ENCODE peak calls at places on chromosomes 12 and 14, in nine cellular contexts. O is GM20000, A is astrocyte, J is B cell, W is endothelial cell, I is AG10803, F is mucosa of descending colon, U is cardiac muscle cell, N is A549. B is an unnamed sample.

GRCh38 chr14:76998777-76999366 is 29.6 kb downstream of the IRF2BPL start:
- DNase-seq in O (no peak), A (no peak), J (no peak), W (no peak), I (no peak), F (peak; percentile 43), U (no peak), N (no peak), B (no peak)

GRCh38 chr14:73264080-73264895 is 27.0 kb downstream of the PAPLN start:
- DNase-seq in O (no peak), A (no peak), J (peak; percentile 13), W (no peak), I (no peak), F (peak; percentile 16), U (no peak), N (no peak), B (no peak)

GRCh38 chr14:35416108-35416750 is 11.7 kb upstream of the NFKBIA start:
- DNase-seq in O (peak; percentile 45), A (no peak), J (no peak), W (no peak), I (no peak), F (no peak), U (no peak), N (no peak), B (no peak)

GRCh38 chr14:103382375-103382774 is 2.8 kb upstream of the MARK3 start:
- DNase-seq in O (no peak), A (peak; percentile 71), J (no peak), W (no peak), I (peak; percentile 82), F (no peak), U (peak; percentile 93), N (no peak), B (no peak)

GRCh38 chr14:96094656-96095055 is 55.5 kb downstream of the C14orf132 start:
- DNase-seq in O (no peak), A (no peak), J (no peak), W (no peak), I (no peak), F (no peak), U (no peak), N (no peak), B (no peak)

GRCh38 chr14:68011629-68012028 is 192.1 kb downstream of the RAD51B start:
- DNase-seq in O (no peak), A (peak; percentile 95), J (no peak), W (no peak), I (peak; percentile 56), F (no peak), U (peak; percentile 69), N (no peak), B (no peak)

GRCh38 chr14:54786816-54787215 is 115.8 kb downstream of the GCH1 start:
- DNase-seq in O (no peak), A (no peak), J (no peak), W (no peak), I (no peak), F (no peak), U (no peak), N (no peak), B (no peak)

GRCh38 chr14:68210729-68211299 is 391.2 kb downstream of the RAD51B start:
- DNase-seq in O (peak; percentile 76), A (peak; percentile 99), J (peak; percentile 46), W (no peak), I (peak; percentile 96), F (no peak), U (peak; percentile 94), N (no peak), B (no peak)

GRCh38 chr14:63438065-63438757 is 105.0 kb downstream of the PPP2R5E start:
- DNase-seq in O (peak; percentile 23), A (peak; percentile 96), J (no peak), W (no peak), I (peak; percentile 97), F (no peak), U (peak; percentile 98), N (peak; percentile 26), B (no peak)

GRCh38 chr14:22379727-22380126 is 209.3 kb downstream of the DAD1 start:
- DNase-seq in O (no peak), A (peak; percentile 85), J (no peak), W (no peak), I (peak; percentile 54), F (no peak), U (no peak), N (no peak), B (no peak)

GRCh38 chr12:108833757-108834472 is 23.5 kb downstream of the SSH1 start:
- DNase-seq in O (no peak), A (peak; percentile 89), J (no peak), W (no peak), I (peak; percentile 95), F (no peak), U (peak; percentile 88), N (no peak), B (no peak)

GRCh38 chr12:31749024-31749704 is 20.3 kb upstream of the AMN1 start:
- DNase-seq in O (peak; percentile 76), A (peak; percentile 99), J (no peak), W (no peak), I (peak; percentile 95), F (peak; percentile 69), U (peak; percentile 91), N (peak; percentile 98), B (peak; percentile 6)

GRCh38 chr12:125280482-125281377 is 215.5 kb downstream of the AACS start:
- DNase-seq in O (no peak), A (no peak), J (no peak), W (peak; percentile 36), I (no peak), F (no peak), U (no peak), N (peak; percentile 18), B (no peak)

GRCh38 chr14:100546051-100546443 is 41.2 kb downstream of the BEGAIN start:
- DNase-seq in O (peak; percentile 80), A (no peak), J (peak; percentile 84), W (no peak), I (no peak), F (peak; percentile 71), U (peak; percentile 28), N (no peak), B (no peak)

DNA sequence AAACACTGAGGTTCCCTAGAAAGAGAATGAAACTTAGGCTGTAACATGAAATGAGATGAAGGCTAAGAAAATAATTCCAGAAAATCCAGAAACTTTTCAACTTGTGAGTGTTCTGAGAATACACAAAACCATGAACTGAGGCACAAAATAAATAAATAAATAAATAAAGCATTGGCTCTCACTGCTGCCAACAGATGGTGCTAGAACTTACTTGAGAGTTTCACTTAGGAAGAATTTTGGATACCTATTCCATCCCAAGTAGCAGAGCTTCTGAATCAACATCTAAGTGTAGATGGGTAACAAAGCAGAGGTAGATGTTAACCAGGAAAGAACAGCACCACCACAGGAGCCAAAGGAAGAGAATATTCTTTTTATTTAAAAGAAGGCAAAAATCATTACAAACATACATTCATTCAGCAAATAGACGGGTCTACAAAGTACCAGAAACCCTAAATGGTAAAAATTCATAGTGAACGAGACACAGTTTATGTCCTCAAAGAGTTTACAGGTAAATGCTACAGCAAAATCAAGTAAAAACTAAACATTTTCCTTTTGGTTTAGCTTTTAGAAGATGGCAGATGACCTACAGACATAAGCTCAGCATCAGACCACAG is 16.7 kb downstream of the EPS8 start:
- DNase-seq in O (no peak), A (no peak), J (no peak), W (no peak), I (peak; percentile 49), F (no peak), U (peak; percentile 45), N (no peak), B (no peak)
- TF ChIP-seq CTCF in O (no peak), A (peak; percentile 49), J (peak; percentile 51), W (peak; percentile 19), I (peak; percentile 51), F (peak; percentile 16), U (peak; percentile 35), N (peak; percentile 60), B (peak; percentile 55)

DNA sequence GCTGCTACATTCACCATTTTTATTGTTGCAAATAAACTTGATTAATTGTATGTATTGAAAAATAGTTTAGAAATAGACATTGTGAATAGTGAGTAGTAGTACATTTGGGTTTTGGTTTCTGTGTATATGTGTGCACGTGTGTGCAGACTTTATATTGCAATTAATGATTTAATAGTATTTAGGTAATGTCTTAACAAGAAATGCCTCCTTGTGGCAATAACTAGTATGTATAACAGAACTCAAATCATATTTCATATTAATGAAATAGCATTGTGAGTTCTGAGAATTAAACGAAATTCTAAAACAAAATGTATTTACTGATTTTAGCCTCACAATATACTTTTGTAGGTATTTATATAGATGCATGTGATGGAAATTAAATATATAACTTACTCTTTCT is 100.1 kb downstream of the SCAF11 start:
- DNase-seq in O (no peak), A (no peak), J (no peak), W (no peak), I (no peak), F (no peak), U (no peak), N (no peak), B (no peak)
- TF ChIP-seq CTCF in O (no peak), A (no peak), J (no peak), W (peak; percentile 18), I (no peak), F (no peak), U (no peak), N (no peak), B (peak; percentile 20)

GRCh38 chr14:104994988-104995387 is 9.4 kb downstream of the CLBA1 start:
- DNase-seq in O (no peak), A (no peak), J (no peak), W (no peak), I (no peak), F (no peak), U (no peak), N (no peak), B (no peak)

GRCh38 chr14:104996483-104996882 is 10.9 kb downstream of the CLBA1 start:
- DNase-seq in O (no peak), A (no peak), J (no peak), W (no peak), I (no peak), F (no peak), U (no peak), N (no peak), B (no peak)

GRCh38 chr14:104996032-104996431 is 10.4 kb downstream of the CLBA1 start:
- DNase-seq in O (no peak), A (no peak), J (no peak), W (no peak), I (no peak), F (no peak), U (no peak), N (no peak), B (no peak)

GRCh38 chr14:104998801-104999200 is 13.2 kb downstream of the CLBA1 start:
- DNase-seq in O (no peak), A (no peak), J (no peak), W (no peak), I (no peak), F (no peak), U (no peak), N (no peak), B (no peak)

DNA sequence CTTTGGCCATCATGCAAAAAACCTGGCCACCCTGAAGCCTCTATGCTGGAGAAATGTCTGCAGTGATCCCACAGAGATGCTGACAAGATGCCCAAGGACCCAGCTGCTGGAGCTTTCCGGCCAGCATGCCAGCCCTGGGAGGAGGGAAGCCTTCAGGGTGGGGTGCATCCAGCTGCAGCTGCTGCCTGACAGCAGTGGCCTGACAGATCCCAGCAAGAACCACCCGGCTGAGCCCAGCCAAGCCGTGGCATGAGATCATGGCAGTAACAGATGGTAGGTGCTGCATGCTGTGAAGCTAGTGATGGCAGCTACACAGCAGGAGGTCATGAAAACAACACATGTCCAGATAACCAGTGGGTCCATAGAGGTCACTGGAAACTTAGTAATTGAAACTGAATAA is 13.8 kb downstream of the CLBA1 start:
- DNase-seq in O (no peak), A (no peak), J (no peak), W (no peak), I (no peak), F (no peak), U (no peak), N (no peak), B (no peak)
- TF ChIP-seq CTCF in O (no peak), A (no peak), J (no peak), W (no peak), I (no peak), F (no peak), U (no peak), N (no peak), B (no peak)

GRCh38 chr12:56029666-56030293 is 8.9 kb downstream of the IKZF4 start:
- DNase-seq in O (peak; percentile 59), A (peak; percentile 42), J (peak; percentile 55), W (peak; percentile 69), I (peak; percentile 68), F (no peak), U (peak; percentile 83), N (peak; percentile 78), B (no peak)
- TF ChIP-seq CTCF in O (peak; percentile 65), A (peak; percentile 82), J (peak; percentile 71), W (peak; percentile 65), I (peak; percentile 84), F (peak; percentile 55), U (peak; percentile 87), N (peak; percentile 82), B (peak; percentile 78)